ENCODE peak calls at places on chromosomes 16 and 17, in seven cellular contexts. R, X, E, F, S, J and D are unnamed samples. For H3K36me3, the result is how much of the 10 kb centered on the place peaks cover.

GRCh38 chr17:82949361-82949760 is 109.5 kb upstream of the ZNF750 start:
- DNase-seq in R (no peak), X (no peak), E (no peak), F (no peak), S (no peak), J (no peak), D (no peak)

GRCh38 chr17:19269641-19270040 is 32.5 kb downstream of the EPN2 start:
- DNase-seq in R (no peak), X (no peak), E (no peak), F (no peak), S (no peak), J (no peak), D (no peak)

GRCh38 chr16:59920054-59920453 is 1185.9 kb upstream of the GOT2 start:
- DNase-seq in R (no peak), X (no peak), E (no peak), F (no peak), S (no peak), J (no peak), D (no peak)

GRCh38 chr16:1941162-1941923 is 1.7 kb downstream of the MSRB1 start:
- DNase-seq in R (no peak), X (no peak), E (no peak), F (no peak), S (no peak), J (no peak), D (no peak)

GRCh38 chr16:9610727-9611126 is 519.3 kb downstream of the HAPSTR1 start:
- DNase-seq in R (no peak), X (no peak), E (no peak), F (no peak), S (no peak), J (no peak), D (no peak)

GRCh38 chr17:80889897-80890550 is 101.6 kb upstream of the CHMP6 start:
- DNase-seq in R (no peak), X (no peak), E (no peak), F (no peak), S (no peak), J (peak), D (no peak)

GRCh38 chr16:51982715-51983680 is 563.9 kb downstream of the TOX3 start:
- DNase-seq in R (peak), X (peak), E (no peak), F (no peak), S (peak), J (peak), D (peak)

GRCh38 chr16:4945560-4946502 is 8.9 kb upstream of the PPL start:
- DNase-seq in R (no peak), X (no peak), E (no peak), F (no peak), S (peak), J (no peak), D (no peak)

GRCh38 chr16:78596348-78596995 is 497.0 kb downstream of the WWOX start:
- DNase-seq in R (no peak), X (no peak), E (no peak), F (no peak), S (no peak), J (no peak), D (no peak)

GRCh38 chr16:30934827-30935557 is 11.6 kb downstream of the FBXL19 start:
- DNase-seq in R (peak), X (peak), E (no peak), F (no peak), S (peak), J (peak), D (no peak)

GRCh38 chr17:39767147-39767546 is 29.4 kb downstream of the GRB7 start:
- DNase-seq in R (no peak), X (no peak), E (no peak), F (no peak), S (no peak), J (no peak), D (no peak)

GRCh38 chr17:35748323-35748960 is 4.6 kb downstream of the GAS2L2 start:
- DNase-seq in R (no peak), X (no peak), E (no peak), F (no peak), S (peak), J (no peak), D (no peak)

GRCh38 chr17:39231091-39231561 is 5.4 kb upstream of the STAC2 start:
- DNase-seq in R (no peak), X (no peak), E (no peak), F (no peak), S (no peak), J (no peak), D (no peak)

GRCh38 chr16:7628981-7629380 is 296.3 kb downstream of the RBFOX1 start:
- DNase-seq in R (no peak), X (no peak), E (no peak), F (no peak), S (no peak), J (no peak), D (no peak)

GRCh38 chr17:80311216-80311827 is 50.7 kb downstream of the RNF213 start:
- DNase-seq in R (no peak), X (no peak), E (no peak), F (no peak), S (no peak), J (no peak), D (no peak)

GRCh38 chr17:66426397-66427033 is 124.1 kb downstream of the PRKCA start:
- DNase-seq in R (peak), X (peak), E (no peak), F (peak), S (peak), J (peak), D (peak)

GRCh38 chr16:65059421-65059980 is 62.4 kb downstream of the CDH11 start:
- DNase-seq in R (no peak), X (no peak), E (no peak), F (no peak), S (no peak), J (no peak), D (no peak)

GRCh38 chr17:50954641-50955121 is 88.5 kb upstream of the TOB1 start:
- DNase-seq in R (no peak), X (no peak), E (no peak), F (no peak), S (no peak), J (no peak), D (no peak)

GRCh38 chr17:56929362-56929969 is 15.6 kb upstream of the TRIM25 start:
- DNase-seq in R (no peak), X (no peak), E (no peak), F (no peak), S (peak), J (no peak), D (no peak)
- H3K36me3 ChIP-seq in R (under half), X (under half), E (under half), F (under half), S (under half), J (under half), D (under half)

GRCh38 chr16:10927497-10928112 is 14.7 kb downstream of the DEXI start:
- DNase-seq in R (no peak), X (no peak), E (no peak), F (no peak), S (no peak), J (no peak), D (no peak)
- H3K36me3 ChIP-seq in R (under half), X (under half), E (under half), F (under half), S (under half), J (under half), D (under half)

GRCh38 chr17:59431606-59432005 is 100.2 kb downstream of the YPEL2 start:
- DNase-seq in R (no peak), X (no peak), E (no peak), F (no peak), S (no peak), J (no peak), D (no peak)
- H3K36me3 ChIP-seq in R (under half), X (under half), E (under half), F (under half), S (under half), J (under half), D (under half)

GRCh38 chr16:11045441-11045840 is 101.1 kb downstream of the CLEC16A start:
- DNase-seq in R (no peak), X (no peak), E (no peak), F (no peak), S (no peak), J (no peak), D (no peak)

GRCh38 chr16:11045846-11046245 is 101.5 kb downstream of the CLEC16A start:
- DNase-seq in R (no peak), X (no peak), E (no peak), F (no peak), S (no peak), J (no peak), D (no peak)

GRCh38 chr16:11039726-11040125 is 95.4 kb downstream of the CLEC16A start:
- DNase-seq in R (no peak), X (no peak), E (no peak), F (no peak), S (no peak), J (no peak), D (no peak)

GRCh38 chr16:11038777-11039176 is 94.4 kb downstream of the CLEC16A start:
- DNase-seq in R (no peak), X (peak), E (no peak), F (no peak), S (peak), J (no peak), D (no peak)

GRCh38 chr16:11042205-11042604 is 97.8 kb downstream of the CLEC16A start:
- DNase-seq in R (no peak), X (no peak), E (no peak), F (no peak), S (no peak), J (no peak), D (no peak)
- H3K36me3 ChIP-seq in R (under half), X (under half), E (under half), F (under half), S (under half), J (half or more), D (under half)

GRCh38 chr17:77497578-77497934 is 356.8 kb downstream of the SEC14L1 start:
- DNase-seq in R (no peak), X (peak), E (no peak), F (no peak), S (no peak), J (no peak), D (peak)

GRCh38 chr17:77496831-77497577 is 356.2 kb downstream of the SEC14L1 start:
- DNase-seq in R (no peak), X (no peak), E (no peak), F (no peak), S (no peak), J (no peak), D (peak)

GRCh38 chr17:77495575-77495974 is 354.8 kb downstream of the SEC14L1 start:
- DNase-seq in R (no peak), X (peak), E (no peak), F (no peak), S (no peak), J (no peak), D (peak)

GRCh38 chr17:77494664-77495435 is 354.1 kb downstream of the SEC14L1 start:
- DNase-seq in R (peak), X (peak), E (peak), F (peak), S (peak), J (peak), D (peak)

DNA sequence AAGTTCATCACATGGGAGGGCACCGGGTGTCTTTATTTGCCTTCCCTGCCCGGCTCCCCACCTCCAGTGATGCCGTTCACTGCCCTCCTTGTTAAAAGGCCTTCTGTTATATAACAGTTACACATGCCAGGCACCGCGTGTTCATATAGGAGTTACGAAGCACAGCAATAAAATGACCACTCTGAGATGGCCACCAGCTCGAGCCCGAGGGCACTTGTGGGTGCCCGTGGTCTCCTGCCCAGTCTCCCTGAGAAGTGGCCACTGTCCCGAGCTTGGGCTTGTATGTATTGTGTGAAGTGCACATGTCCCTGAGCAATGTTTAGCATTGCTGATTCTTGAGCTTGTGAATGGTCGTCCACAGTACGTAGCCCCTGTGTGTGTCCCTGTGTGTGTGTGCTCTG is 355.6 kb downstream of the SEC14L1 start:
- DNase-seq in R (no peak), X (peak), E (no peak), F (no peak), S (no peak), J (no peak), D (peak)
- H3K36me3 ChIP-seq in R (under half), X (under half), E (half or more), F (half or more), S (half or more), J (half or more), D (half or more)

GRCh38 chr16:16100631-16101030 is 122.7 kb downstream of the ABCC6 start:
- DNase-seq in R (no peak), X (no peak), E (no peak), F (no peak), S (no peak), J (no peak), D (no peak)

GRCh38 chr16:16105646-16106045 is 117.6 kb downstream of the ABCC6 start:
- DNase-seq in R (no peak), X (no peak), E (no peak), F (no peak), S (no peak), J (no peak), D (no peak)

GRCh38 chr16:16101585-16101984 is 121.7 kb downstream of the ABCC6 start:
- DNase-seq in R (no peak), X (no peak), E (no peak), F (no peak), S (no peak), J (no peak), D (no peak)

GRCh38 chr16:16099320-16099719 is 124.0 kb downstream of the ABCC6 start:
- DNase-seq in R (no peak), X (no peak), E (no peak), F (no peak), S (peak), J (no peak), D (no peak)

DNA sequence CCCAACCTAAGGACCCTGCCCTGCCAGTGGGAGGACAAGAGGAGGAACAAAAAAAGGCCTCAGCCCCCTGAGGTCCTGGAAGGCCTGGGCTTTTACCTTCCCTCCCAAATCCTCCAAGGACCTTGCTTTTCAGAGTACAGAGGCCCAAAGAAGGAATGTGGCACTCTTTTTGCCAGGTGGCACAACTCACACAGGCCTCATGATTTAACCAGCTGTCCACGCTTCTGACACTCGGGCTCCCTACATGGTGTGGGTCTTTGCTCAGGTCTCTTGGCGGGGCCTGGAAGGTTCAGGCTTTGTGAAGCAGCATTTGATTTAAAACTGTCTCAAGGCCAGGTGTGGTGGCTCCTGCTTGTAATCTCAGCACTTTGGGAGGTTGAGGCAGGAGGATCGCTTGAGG is 120.6 kb downstream of the ABCC6 start:
- DNase-seq in R (no peak), X (no peak), E (no peak), F (no peak), S (no peak), J (no peak), D (no peak)
- H3K36me3 ChIP-seq in R (under half), X (under half), E (under half), F (under half), S (under half), J (half or more), D (under half)